ENCODE peak calls at places on chromosome 3, in seven cellular contexts. G is B cell, X is dorsolateral prefrontal cortex, N is iris pigment epithelial cell, Z is Kasumi-1, B is progenitor cell of endocrine pancreas, L is COR-L47. H is an unnamed sample.

GRCh38 chr3:35946121-35946856 is 307.0 kb downstream of the ARPP21 start:
- DNase-seq in Z (peak; percentile 71), X (no peak), N (peak; percentile 59), L (no peak), B (no peak), G (no peak), H (peak; percentile 27)

GRCh38 chr3:29335438-29335837 is 54.6 kb downstream of the RBMS3 start:
- DNase-seq in G (no peak), B (no peak), X (no peak), N (peak; percentile 99), Z (peak; percentile 49), L (peak; percentile 36), H (peak; percentile 39)

GRCh38 chr3:57060089-57060829 is at the start of gene SPATA12:
- DNase-seq in B (peak; percentile 23), Z (peak; percentile 76), N (peak; percentile 89), L (no peak), X (no peak), G (no peak), H (no peak)

GRCh38 chr3:117184574-117184973 is 475.0 kb downstream of the TUSC7 start:
- DNase-seq in X (no peak), L (no peak), B (no peak), N (peak; percentile 7), Z (no peak), G (no peak), H (no peak)

GRCh38 chr3:72301779-72302178 is 516.8 kb upstream of the PROK2 start:
- DNase-seq in N (no peak), G (no peak), L (no peak), X (no peak), Z (no peak), B (no peak), H (no peak)

GRCh38 chr3:152930516-152930915 is 95.6 kb downstream of the P2RY1 start:
- DNase-seq in X (no peak), Z (no peak), G (no peak), N (no peak), B (no peak), L (no peak), H (no peak)

GRCh38 chr3:136883967-136884720 is 22.1 kb downstream of the NCK1 start:
- DNase-seq in Z (no peak), X (peak; percentile 20), G (no peak), N (no peak), B (no peak), L (no peak), H (no peak)

GRCh38 chr3:141575879-141576743 is 89.3 kb downstream of the RASA2 start:
- DNase-seq in B (no peak), N (peak; percentile 30), X (no peak), Z (peak; percentile 65), G (no peak), L (peak; percentile 15), H (peak; percentile 32)

GRCh38 chr3:37952564-37952963 is 38.0 kb upstream of the VILL start:
- DNase-seq in X (no peak), L (no peak), Z (no peak), G (no peak), B (no peak), N (peak; percentile 33), H (no peak)

GRCh38 chr3:136783708-136784191 is 31.6 kb upstream of the STAG1 start:
- DNase-seq in B (no peak), N (peak; percentile 27), Z (no peak), L (no peak), G (no peak), X (no peak), H (no peak)

GRCh38 chr3:36489679-36490420 is 109.5 kb downstream of the STAC start:
- DNase-seq in B (no peak), L (no peak), G (no peak), N (no peak), Z (no peak), X (no peak), H (no peak)

GRCh38 chr3:150114873-150115570 is 144.3 kb upstream of the PFN2 start:
- DNase-seq in L (no peak), N (peak; percentile 83), X (no peak), Z (no peak), B (no peak), G (no peak), H (no peak)

GRCh38 chr3:33360136-33360825 is 79.9 kb downstream of the UBP1 start:
- DNase-seq in Z (no peak), X (no peak), B (no peak), G (no peak), N (peak; percentile 78), L (no peak), H (no peak)

GRCh38 chr3:164351126-164351525 is 727.2 kb downstream of the SI start:
- DNase-seq in L (no peak), B (no peak), G (no peak), X (no peak), Z (no peak), N (no peak), H (no peak)

GRCh38 chr3:68523330-68523729 is 409.0 kb downstream of the TAFA4 start:
- DNase-seq in G (no peak), N (no peak), X (no peak), B (no peak), Z (no peak), L (no peak), H (no peak)

GRCh38 chr3:125119752-125120369 is 64.1 kb upstream of the HEG1 start:
- DNase-seq in B (no peak), N (peak; percentile 74), G (no peak), X (no peak), Z (no peak), L (no peak), H (no peak)

GRCh38 chr3:183394150-183394549 is 34.3 kb downstream of the MCF2L2 start:
- DNase-seq in G (no peak), L (no peak), N (peak; percentile 13), X (no peak), Z (no peak), B (no peak), H (no peak)

GRCh38 chr3:177906573-177907229 is 629.5 kb upstream of the KCNMB2 start:
- DNase-seq in X (no peak), L (no peak), G (no peak), Z (no peak), N (peak; percentile 46), B (no peak), H (no peak)

GRCh38 chr3:42014949-42015533 is 53.1 kb upstream of the ULK4 start:
- DNase-seq in G (peak; percentile 63), Z (peak; percentile 77), N (no peak), X (peak; percentile 43), B (no peak), L (no peak), H (peak; percentile 21)

GRCh38 chr3:111764645-111765091 is 94.4 kb upstream of the PHLDB2 start:
- DNase-seq in N (peak; percentile 69), B (no peak), G (no peak), X (no peak), Z (no peak), L (no peak), H (no peak)

GRCh38 chr3:12184541-12184940 is 25.8 kb upstream of the TIMP4 start:
- DNase-seq in B (no peak), X (no peak), N (no peak), G (no peak), L (no peak), Z (no peak), H (no peak)

GRCh38 chr3:194879991-194880939 is 194.6 kb downstream of the FAM43A start:
- DNase-seq in Z (peak; percentile 87), N (peak; percentile 38), B (no peak), X (peak; percentile 20), L (peak; percentile 48), G (no peak), H (no peak)

GRCh38 chr3:189967254-189967865 is 153.3 kb downstream of the P3H2 start:
- DNase-seq in B (peak; percentile 16), L (peak; percentile 56), X (no peak), N (peak; percentile 50), G (no peak), Z (peak; percentile 78), H (peak; percentile 38)

GRCh38 chr3:164752814-164753213 is 325.5 kb downstream of the SI start:
- DNase-seq in N (no peak), X (no peak), L (no peak), Z (no peak), G (no peak), B (no peak), H (no peak)

GRCh38 chr3:169112153-169112892 is 551.2 kb downstream of the MECOM start:
- DNase-seq in X (no peak), N (peak; percentile 96), L (no peak), B (no peak), G (no peak), Z (no peak), H (no peak)

GRCh38 chr3:142215111-142215510 is 10.3 kb downstream of the GK5 start:
- DNase-seq in N (peak; percentile 61), X (no peak), G (no peak), B (no peak), Z (no peak), L (no peak), H (no peak)

GRCh38 chr3:86937306-86937791 is 53.6 kb downstream of the VGLL3 start:
- DNase-seq in N (peak; percentile 84), L (no peak), B (no peak), X (no peak), G (no peak), Z (no peak), H (peak; percentile 68)

GRCh38 chr3:132228923-132229322 is 88.3 kb upstream of the ACP3 start:
- DNase-seq in Z (no peak), B (no peak), N (peak; percentile 18), X (no peak), G (no peak), L (no peak), H (no peak)

GRCh38 chr3:192887047-192887446 is 30.6 kb downstream of the MB21D2 start:
- DNase-seq in X (no peak), Z (no peak), B (no peak), G (no peak), N (peak; percentile 94), L (no peak), H (no peak)

GRCh38 chr3:186255703-186256331 is 106.2 kb downstream of the DGKG start:
- DNase-seq in G (peak; percentile 81), Z (peak; percentile 56), N (no peak), X (peak; percentile 68), B (no peak), L (no peak), H (no peak)

GRCh38 chr3:154430014-154430413 is at the start of gene GPR149:
- DNase-seq in G (no peak), Z (no peak), N (no peak), L (peak; percentile 68), B (no peak), X (no peak), H (peak; percentile 82)

GRCh38 chr3:13186416-13186815 is 113.2 kb upstream of the IQSEC1 start:
- DNase-seq in Z (no peak), N (no peak), B (no peak), L (no peak), X (no peak), G (no peak), H (no peak)

H was measured in NCI-H526 treated with DMSO at 0.1 percent for 48 hours.